ENCODE peak calls at places on chromosomes 12 and 14, in four cellular contexts. R is upper lobe of right lung, Z is thoracic aorta, W is Peyer's patch. C is an unnamed sample.

GRCh38 chr14:75711796-75712211 is 50.8 kb downstream of the TTLL5 start:
- DNase-seq in Z (peak; percentile 11), R (peak; percentile 78), W (no peak), C (peak; percentile 93)

GRCh38 chr14:96057738-96058137 is 18.6 kb downstream of the C14orf132 start:
- DNase-seq in R (no peak), Z (no peak), W (no peak), C (no peak)

GRCh38 chr12:618626-619025 is 44.6 kb downstream of the NINJ2 start:
- DNase-seq in Z (no peak), R (no peak), W (no peak), C (no peak)

GRCh38 chr12:103930787-103931536 is 752 bp downstream of the HSP90B1 start:
- DNase-seq in R (peak; percentile 69), W (peak; percentile 28), Z (no peak), C (peak; percentile 19)

GRCh38 chr12:61452076-61452475 is 808.1 kb upstream of the USP15 start:
- DNase-seq in W (no peak), R (no peak), Z (no peak), C (no peak)

GRCh38 chr12:113468365-113469223 is 3.1 kb downstream of the LHX5 start:
- DNase-seq in R (no peak), Z (no peak), W (no peak), C (no peak)

GRCh38 chr12:130155416-130156073 is 6.7 kb upstream of the FZD10 start:
- DNase-seq in Z (no peak), W (no peak), R (peak; percentile 16), C (no peak)

GRCh38 chr12:46430340-46430948 is 57.9 kb upstream of the SLC38A2 start:
- DNase-seq in R (no peak), W (no peak), Z (no peak), C (no peak)

GRCh38 chr12:78891646-78892353 is 27.2 kb downstream of the SYT1 start:
- DNase-seq in Z (no peak), R (no peak), W (no peak), C (no peak)

GRCh38 chr12:52494518-52494917 is 1.5 kb upstream of the KRT6A start:
- DNase-seq in R (no peak), W (no peak), Z (no peak), C (no peak)

GRCh38 chr14:61392297-61392696 is 70.9 kb downstream of the PRKCH start:
- DNase-seq in Z (no peak), R (no peak), W (no peak), C (no peak)

GRCh38 chr12:90510948-90511347 is 444.0 kb downstream of the CCER1 start:
- DNase-seq in R (no peak), Z (no peak), W (no peak), C (no peak)

GRCh38 chr12:29943683-29944082 is 159.9 kb upstream of the TMTC1 start:
- DNase-seq in Z (no peak), W (no peak), R (no peak), C (no peak)

GRCh38 chr12:752673-753400 is 458 bp downstream of the WNK1 start:
- DNase-seq in W (peak; percentile 45), R (peak; percentile 89), Z (no peak), C (peak; percentile 66)

GRCh38 chr12:116665666-116666304 is 72.1 kb downstream of the SPRING1 start:
- DNase-seq in Z (no peak), W (no peak), R (no peak), C (no peak)
- H3K27me3 ChIP-seq in Z (no peaks in the 10 kb centered on the region), W (no peaks in the 10 kb centered on the region), R (no peaks in the 10 kb centered on the region), C (no peaks in the 10 kb centered on the region)

GRCh38 chr12:128792398-128792797 is 31.4 kb downstream of the SLC15A4 start:
- DNase-seq in R (peak; percentile 23), Z (no peak), W (no peak), C (no peak)

GRCh38 chr12:128794661-128795529 is 28.9 kb downstream of the SLC15A4 start:
- DNase-seq in W (peak; percentile 50), Z (no peak), R (no peak), C (no peak)

GRCh38 chr12:128791395-128792322 is 32.1 kb downstream of the SLC15A4 start:
- DNase-seq in Z (no peak), R (peak; percentile 40), W (no peak), C (no peak)

GRCh38 chr12:128790653-128791373 is 32.9 kb downstream of the SLC15A4 start:
- DNase-seq in Z (no peak), W (no peak), R (peak; percentile 37), C (no peak)

DNA sequence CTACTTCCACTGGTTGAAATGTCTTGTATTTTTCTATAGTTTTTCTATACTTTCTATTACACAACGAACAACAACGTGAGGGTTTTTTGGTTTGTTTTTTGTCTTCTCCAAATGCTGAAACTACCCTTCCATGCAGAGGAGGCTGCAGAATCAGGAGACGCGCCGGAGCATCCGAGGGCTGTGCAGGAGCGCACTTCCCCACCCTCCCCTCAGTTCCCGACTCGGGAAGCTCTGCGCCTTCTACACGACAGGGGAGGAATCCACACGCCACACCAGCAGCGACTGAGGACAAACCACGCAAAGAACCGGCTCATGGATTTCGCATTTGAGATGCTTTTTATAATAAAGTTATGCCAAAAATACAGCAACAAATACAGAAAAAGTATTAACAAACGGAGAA is 30.9 kb downstream of the SLC15A4 start:
- DNase-seq in R (peak; percentile 6), Z (no peak), W (no peak), C (no peak)
- H3K36me3 ChIP-seq in R (peaks cover 67% of the 10 kb centered on the region), Z (peaks cover 44% of the 10 kb centered on the region), W (no peaks in the 10 kb centered on the region), C (peaks cover 36% of the 10 kb centered on the region)

GRCh38 chr14:93956514-93957332 is 19.6 kb downstream of the ASB2 start:
- DNase-seq in W (no peak), R (no peak), Z (no peak), C (no peak)

GRCh38 chr14:93953739-93954515 is 22.4 kb downstream of the ASB2 start:
- DNase-seq in W (no peak), R (no peak), Z (no peak), C (no peak)

GRCh38 chr14:93956082-93956481 is 20.3 kb downstream of the ASB2 start:
- DNase-seq in R (no peak), Z (no peak), W (no peak), C (no peak)

GRCh38 chr14:93954516-93954830 is 21.9 kb downstream of the ASB2 start:
- DNase-seq in R (no peak), W (no peak), Z (no peak), C (no peak)

DNA sequence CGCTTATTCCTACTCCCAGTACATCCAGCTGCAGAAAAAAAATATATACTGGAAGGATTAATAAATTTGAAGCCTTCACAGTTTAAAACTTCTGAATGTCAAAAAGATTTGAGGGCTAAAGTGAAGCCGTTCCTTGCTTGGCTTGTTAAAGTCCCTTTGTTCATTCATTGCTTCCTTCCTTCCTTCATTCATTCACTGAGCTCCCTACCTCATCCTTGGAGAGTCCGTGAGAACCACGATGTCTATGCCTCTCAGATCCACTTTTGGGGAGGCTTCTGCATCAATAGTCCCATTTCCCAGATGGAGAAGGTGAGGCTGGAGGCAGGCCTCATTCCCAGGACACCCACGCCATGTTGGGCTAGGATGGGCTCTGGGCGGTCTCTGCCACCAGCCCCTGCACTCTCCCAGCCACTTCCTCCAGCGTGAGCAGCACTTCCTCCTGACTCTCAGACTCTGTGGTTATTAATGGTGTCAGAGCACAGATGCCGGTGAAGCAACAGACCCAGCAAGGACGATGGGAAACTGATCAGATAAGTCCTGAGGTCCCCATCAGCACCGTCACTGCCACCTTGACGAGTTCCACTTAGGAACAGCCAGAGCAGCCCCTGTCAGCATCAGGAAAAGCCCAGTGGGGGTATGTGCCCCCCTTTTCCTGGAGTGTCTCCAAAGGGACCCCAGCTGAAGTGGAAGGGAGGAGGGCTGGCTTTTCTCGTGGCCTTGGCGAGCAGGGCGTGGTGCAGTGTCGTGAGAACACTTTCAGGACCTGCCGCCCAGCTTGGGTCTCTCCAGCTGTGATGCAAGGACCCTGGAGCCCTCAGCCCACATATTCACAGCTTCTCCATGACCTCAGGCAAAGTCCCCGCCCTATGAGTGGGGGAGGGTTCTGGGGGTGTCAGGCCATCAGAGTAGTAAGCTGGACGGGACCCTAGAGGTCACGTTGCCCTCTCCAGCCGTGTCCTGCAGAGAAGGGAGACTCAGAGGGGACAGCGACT is 21.2 kb downstream of the ASB2 start:
- DNase-seq in R (peak; percentile 79), W (peak; percentile 76), Z (no peak), C (no peak)
- H3K4me3 ChIP-seq in R (peak overlapping the region; percentile 25), W (peak overlapping the region; percentile 29), Z (peak overlapping the region; percentile 40), C (no peak overlapping the region)

GRCh38 chr12:106138279-106138645 is 492 bp downstream of the NUAK1 start:
- DNase-seq in Z (no peak), R (no peak), W (no peak), C (no peak)

GRCh38 chr12:106136263-106136662 is 2.5 kb downstream of the NUAK1 start:
- DNase-seq in R (peak; percentile 91), Z (peak; percentile 70), W (peak; percentile 70), C (peak; percentile 70)

GRCh38 chr12:106135781-106136180 is 3.0 kb downstream of the NUAK1 start:
- DNase-seq in R (no peak), W (no peak), Z (no peak), C (no peak)

GRCh38 chr12:106138646-106139421 is at the start of gene NUAK1:
- DNase-seq in R (peak; percentile 79), Z (no peak), W (no peak), C (peak; percentile 54)

DNA sequence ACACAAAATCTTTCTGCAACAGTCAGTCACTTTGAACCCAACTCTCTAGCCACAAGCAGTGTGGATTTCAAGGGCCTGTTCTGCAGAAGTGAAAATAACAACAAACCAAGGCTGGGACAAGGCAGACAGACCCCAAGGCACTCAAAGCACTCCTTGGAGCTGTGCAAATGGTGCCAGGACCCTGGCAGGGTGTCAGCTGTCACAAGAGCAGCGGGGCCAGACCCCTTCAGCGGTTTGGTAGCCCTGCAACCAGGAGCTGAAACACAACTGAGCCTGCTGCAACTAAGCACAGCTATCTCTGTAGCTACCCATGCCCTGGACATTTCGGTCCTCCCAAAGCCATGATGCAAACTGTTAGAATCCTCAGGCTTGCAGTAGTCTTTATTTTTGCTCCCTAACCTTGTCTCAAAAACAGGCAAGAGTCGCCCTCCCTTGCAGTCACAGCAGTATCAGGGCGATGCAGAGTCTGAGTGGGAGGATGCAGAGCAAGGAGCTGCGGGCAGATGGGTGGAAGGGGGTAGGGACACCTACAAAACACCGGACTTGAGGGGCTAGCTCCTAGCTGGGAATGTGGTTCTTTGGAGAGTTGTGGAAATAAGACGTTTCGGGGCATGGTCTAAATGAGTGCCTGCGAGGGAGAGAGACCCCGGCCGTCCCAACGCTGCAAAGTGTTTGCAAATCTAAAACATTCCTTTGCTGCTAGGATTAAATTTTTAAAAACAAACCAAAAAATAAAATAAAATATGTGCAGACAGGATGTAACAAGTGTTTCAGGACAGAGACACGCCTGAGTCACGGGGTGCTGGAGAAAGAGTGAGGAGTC is 1.1 kb downstream of the NUAK1 start:
- DNase-seq in W (no peak), R (no peak), Z (no peak), C (no peak)
- H3K27me3 ChIP-seq in W (no peaks in the 10 kb centered on the region), R (peaks cover 12% of the 10 kb centered on the region), Z (no peaks in the 10 kb centered on the region), C (no peaks in the 10 kb centered on the region)

GRCh38 chr12:57782243-57782607 is 362 bp upstream of the TSFM start:
- DNase-seq in Z (no peak), W (no peak), R (no peak), C (no peak)
- H3K36me3 ChIP-seq in Z (peaks cover 10% of the 10 kb centered on the region), W (no peaks in the 10 kb centered on the region), R (peaks cover 27% of the 10 kb centered on the region), C (peaks cover 35% of the 10 kb centered on the region)

C was measured in MG63.